ENCODE peak calls at places on chromosomes 7 and 10, in five cellular contexts. One of them, this sample, is unnamed.

GRCh38 chr7:140010194-140010895 is 52.4 kb downstream of the PARP12 start:
- DNase-seq in H1: no peak
- DNase-seq in GM12878: no peak
- DNase-seq in K562: no peak
- DNase-seq in HepG2: no peak
- DNase-seq in this sample: no peak

GRCh38 chr10:67837519-67838314 is at the start of gene DNAJC12:
- DNase-seq in HepG2: peak
- DNase-seq in K562: peak
- DNase-seq in H1: no peak
- DNase-seq in GM12878: no peak
- DNase-seq in this sample: no peak

GRCh38 chr10:114526497-114527238 is 122.4 kb upstream of the AFAP1L2 start:
- DNase-seq in H1: peak
- DNase-seq in HepG2: peak
- DNase-seq in K562: peak
- DNase-seq in GM12878: peak
- DNase-seq in this sample: peak

GRCh38 chr10:35391153-35391953 is 55.0 kb downstream of the CCNY start:
- DNase-seq in K562: peak
- DNase-seq in HepG2: peak
- DNase-seq in GM12878: no peak
- DNase-seq in H1: no peak
- DNase-seq in this sample: no peak

GRCh38 chr7:28068811-28069216 is 111.8 kb downstream of the JAZF1 start:
- DNase-seq in H1: no peak
- DNase-seq in GM12878: no peak
- DNase-seq in HepG2: no peak
- DNase-seq in K562: no peak
- DNase-seq in this sample: no peak

GRCh38 chr10:79387466-79387973 is 40.3 kb downstream of the PPIF start:
- DNase-seq in HepG2: no peak
- DNase-seq in H1: peak
- DNase-seq in K562: no peak
- DNase-seq in GM12878: no peak
- DNase-seq in this sample: peak

GRCh38 chr7:27992092-27992491 is 188.5 kb downstream of the JAZF1 start:
- DNase-seq in K562: no peak
- DNase-seq in H1: no peak
- DNase-seq in GM12878: no peak
- DNase-seq in HepG2: no peak
- DNase-seq in this sample: no peak

GRCh38 chr10:15451137-15452094 is 80.3 kb upstream of the FAM171A1 start:
- DNase-seq in HepG2: no peak
- DNase-seq in H1: no peak
- DNase-seq in K562: peak
- DNase-seq in GM12878: no peak
- DNase-seq in this sample: no peak

GRCh38 chr7:50653116-50653854 is 88.1 kb upstream of the DDC start:
- DNase-seq in HepG2: peak
- DNase-seq in H1: peak
- DNase-seq in K562: no peak
- DNase-seq in GM12878: no peak
- DNase-seq in this sample: no peak

GRCh38 chr10:78028438-78029293 is 649 bp downstream of the POLR3A start:
- DNase-seq in H1: no peak
- DNase-seq in GM12878: no peak
- DNase-seq in K562: peak
- DNase-seq in HepG2: peak
- DNase-seq in this sample: peak

GRCh38 chr7:158863611-158864506 is 7.5 kb downstream of the DYNC2I1 start:
- DNase-seq in GM12878: peak
- DNase-seq in K562: peak
- DNase-seq in H1: no peak
- DNase-seq in HepG2: peak
- DNase-seq in this sample: peak

GRCh38 chr7:155466142-155466813 is 8.3 kb downstream of the EN2 start:
- DNase-seq in K562: no peak
- DNase-seq in GM12878: no peak
- DNase-seq in HepG2: no peak
- DNase-seq in H1: no peak
- DNase-seq in this sample: no peak

GRCh38 chr10:126218174-126218573 is 170.1 kb downstream of the ADAM12 start:
- DNase-seq in GM12878: no peak
- DNase-seq in HepG2: no peak
- DNase-seq in K562: no peak
- DNase-seq in H1: no peak
- DNase-seq in this sample: no peak

GRCh38 chr7:107609861-107610260 is 29.8 kb downstream of the BCAP29 start:
- DNase-seq in HepG2: no peak
- DNase-seq in GM12878: no peak
- DNase-seq in H1: no peak
- DNase-seq in K562: no peak
- DNase-seq in this sample: no peak

GRCh38 chr10:110615057-110615630 is 29.0 kb upstream of the RBM20 start:
- DNase-seq in H1: no peak
- DNase-seq in K562: no peak
- DNase-seq in GM12878: no peak
- DNase-seq in HepG2: no peak
- DNase-seq in this sample: no peak

GRCh38 chr10:6337382-6337781 is 134.7 kb downstream of the PFKFB3 start:
- DNase-seq in GM12878: no peak
- DNase-seq in HepG2: no peak
- DNase-seq in K562: peak
- DNase-seq in H1: no peak
- DNase-seq in this sample: no peak

GRCh38 chr10:64648915-64649314 is 1127.7 kb downstream of the REEP3 start:
- DNase-seq in HepG2: peak
- DNase-seq in H1: no peak
- DNase-seq in K562: peak
- DNase-seq in GM12878: no peak
- DNase-seq in this sample: peak

GRCh38 chr10:80356563-80356999 is at the start of the genes DYDC1 and DYDC2:
- DNase-seq in GM12878: no peak
- DNase-seq in K562: peak
- DNase-seq in HepG2: no peak
- DNase-seq in H1: peak
- DNase-seq in this sample: peak

GRCh38 chr10:63375859-63376258 is 89.9 kb downstream of the JMJD1C start:
- DNase-seq in HepG2: no peak
- DNase-seq in K562: no peak
- DNase-seq in H1: no peak
- DNase-seq in GM12878: no peak
- DNase-seq in this sample: no peak

GRCh38 chr7:157291404-157292080 is 45.3 kb upstream of the DNAJB6 start:
- DNase-seq in GM12878: no peak
- DNase-seq in H1: no peak
- DNase-seq in K562: no peak
- DNase-seq in HepG2: no peak
- DNase-seq in this sample: no peak

GRCh38 chr10:119306514-119306951 is 99.2 kb downstream of the GRK5 start:
- DNase-seq in GM12878: peak
- DNase-seq in HepG2: no peak
- DNase-seq in H1: no peak
- DNase-seq in K562: peak
- DNase-seq in this sample: peak

GRCh38 chr7:117750612-117751563 is 122.4 kb downstream of the CTTNBP2 start:
- DNase-seq in H1: no peak
- DNase-seq in K562: peak
- DNase-seq in GM12878: no peak
- DNase-seq in HepG2: peak
- DNase-seq in this sample: no peak

GRCh38 chr7:82331234-82331633 is 112.3 kb downstream of the CACNA2D1 start:
- DNase-seq in GM12878: no peak
- DNase-seq in K562: no peak
- DNase-seq in H1: no peak
- DNase-seq in HepG2: no peak
- DNase-seq in this sample: no peak

GRCh38 chr7:13627455-13627854 is 362.0 kb downstream of the ETV1 start:
- DNase-seq in HepG2: no peak
- DNase-seq in GM12878: no peak
- DNase-seq in H1: no peak
- DNase-seq in K562: no peak
- DNase-seq in this sample: no peak

GRCh38 chr7:4025694-4026615 is 656.1 kb upstream of the FOXK1 start:
- DNase-seq in H1: no peak
- DNase-seq in HepG2: no peak
- DNase-seq in GM12878: no peak
- DNase-seq in K562: no peak
- DNase-seq in this sample: no peak

GRCh38 chr7:74480861-74481417 is 27.2 kb downstream of the GTF2IRD1 start:
- DNase-seq in HepG2: no peak
- DNase-seq in H1: no peak
- DNase-seq in GM12878: no peak
- DNase-seq in K562: no peak
- DNase-seq in this sample: no peak

GRCh38 chr7:139034336-139034735 is 1.5 kb downstream of the ZC3HAV1L start:
- DNase-seq in H1: no peak
- DNase-seq in GM12878: no peak
- DNase-seq in HepG2: no peak
- DNase-seq in K562: no peak
- DNase-seq in this sample: no peak

GRCh38 chr10:69703256-69703655 is 73.2 kb downstream of the FAM241B start:
- DNase-seq in H1: no peak
- DNase-seq in K562: no peak
- DNase-seq in GM12878: no peak
- DNase-seq in HepG2: no peak
- DNase-seq in this sample: no peak

GRCh38 chr10:117165557-117166419 is 27.7 kb upstream of the VAX1 start:
- DNase-seq in K562: peak
- DNase-seq in H1: peak
- DNase-seq in GM12878: no peak
- DNase-seq in HepG2: no peak
- DNase-seq in this sample: peak

GRCh38 chr10:99527526-99528255 is 5.1 kb upstream of the NKX2-3 start:
- DNase-seq in GM12878: no peak
- DNase-seq in HepG2: no peak
- DNase-seq in K562: no peak
- DNase-seq in H1: peak
- DNase-seq in this sample: no peak
- TF ChIP-seq ATF2 in GM12878: no peak
- TF ChIP-seq ATF2 in HepG2: no peak
- TF ChIP-seq ATF2 in K562: no peak
- TF ChIP-seq ATF2 in H1: no peak
- TF ChIP-seq ATF2 in this sample: no peak

GRCh38 chr10:93873427-93874115 is 20.2 kb upstream of the SLC35G1 start:
- DNase-seq in H1: no peak
- DNase-seq in GM12878: no peak
- DNase-seq in HepG2: no peak
- DNase-seq in K562: peak
- DNase-seq in this sample: no peak

GRCh38 chr10:93874309-93875031 is 19.3 kb upstream of the SLC35G1 start:
- DNase-seq in HepG2: no peak
- DNase-seq in GM12878: no peak
- DNase-seq in H1: no peak
- DNase-seq in K562: no peak
- DNase-seq in this sample: no peak

GRCh38 chr10:93872776-93873175 is 21.0 kb upstream of the SLC35G1 start:
- DNase-seq in H1: no peak
- DNase-seq in GM12878: no peak
- DNase-seq in K562: no peak
- DNase-seq in HepG2: no peak
- DNase-seq in this sample: no peak

GRCh38 chr10:93875032-93875358 is 18.8 kb upstream of the SLC35G1 start:
- DNase-seq in K562: no peak
- DNase-seq in H1: no peak
- DNase-seq in HepG2: no peak
- DNase-seq in GM12878: no peak
- DNase-seq in this sample: no peak

GRCh38 chr10:93871805-93872204 is 22.0 kb upstream of the SLC35G1 start:
- DNase-seq in H1: no peak
- DNase-seq in GM12878: no peak
- DNase-seq in K562: no peak
- DNase-seq in HepG2: no peak
- DNase-seq in this sample: no peak
- TF ChIP-seq ATF2 in H1: no peak
- TF ChIP-seq ATF2 in GM12878: no peak
- TF ChIP-seq ATF2 in K562: no peak
- TF ChIP-seq ATF2 in HepG2: no peak
- TF ChIP-seq ATF2 in this sample: no peak

GRCh38 chr7:143380264-143380645 is 890 bp upstream of the ZYX start:
- DNase-seq in K562: peak
- DNase-seq in HepG2: peak
- DNase-seq in GM12878: peak
- DNase-seq in H1: peak
- DNase-seq in this sample: peak

GRCh38 chr7:143380646-143381426 is at the start of gene ZYX:
- DNase-seq in HepG2: peak
- DNase-seq in H1: peak
- DNase-seq in GM12878: peak
- DNase-seq in K562: peak
- DNase-seq in this sample: peak

GRCh38 chr7:143382791-143383641 is 1.9 kb downstream of the ZYX start:
- DNase-seq in GM12878: no peak
- DNase-seq in HepG2: no peak
- DNase-seq in K562: no peak
- DNase-seq in H1: no peak
- DNase-seq in this sample: no peak

GRCh38 chr7:143382126-143382790 is 1.1 kb downstream of the ZYX start:
- DNase-seq in K562: peak
- DNase-seq in HepG2: no peak
- DNase-seq in GM12878: no peak
- DNase-seq in H1: no peak
- DNase-seq in this sample: no peak

GRCh38 chr7:143381427-143382125 is 431 bp downstream of the ZYX start:
- DNase-seq in GM12878: no peak
- DNase-seq in HepG2: no peak
- DNase-seq in K562: peak
- DNase-seq in H1: no peak
- DNase-seq in this sample: no peak
- TF ChIP-seq ATF2 in GM12878: no peak
- TF ChIP-seq ATF2 in HepG2: no peak
- TF ChIP-seq ATF2 in K562: no peak
- TF ChIP-seq ATF2 in H1: no peak
- TF ChIP-seq ATF2 in this sample: no peak

GRCh38 chr10:85789125-85789524 is 577.5 kb downstream of the GRID1 start:
- DNase-seq in H1: no peak
- DNase-seq in GM12878: no peak
- DNase-seq in HepG2: no peak
- DNase-seq in K562: no peak
- DNase-seq in this sample: no peak

GRCh38 chr10:85790155-85790789 is 576.3 kb downstream of the GRID1 start:
- DNase-seq in GM12878: no peak
- DNase-seq in K562: no peak
- DNase-seq in H1: no peak
- DNase-seq in HepG2: no peak
- DNase-seq in this sample: no peak

GRCh38 chr10:85794553-85794952 is 572.0 kb downstream of the GRID1 start:
- DNase-seq in GM12878: no peak
- DNase-seq in HepG2: no peak
- DNase-seq in H1: no peak
- DNase-seq in K562: no peak
- DNase-seq in this sample: no peak

GRCh38 chr10:85792533-85792858 is 574.1 kb downstream of the GRID1 start:
- DNase-seq in H1: no peak
- DNase-seq in GM12878: no peak
- DNase-seq in K562: no peak
- DNase-seq in HepG2: no peak
- DNase-seq in this sample: no peak

GRCh38 chr10:85791846-85792532 is 574.6 kb downstream of the GRID1 start:
- DNase-seq in H1: no peak
- DNase-seq in GM12878: no peak
- DNase-seq in HepG2: no peak
- DNase-seq in K562: peak
- DNase-seq in this sample: no peak
- TF ChIP-seq ATF2 in H1: no peak
- TF ChIP-seq ATF2 in GM12878: no peak
- TF ChIP-seq ATF2 in HepG2: no peak
- TF ChIP-seq ATF2 in K562: no peak
- TF ChIP-seq ATF2 in this sample: no peak